ENCODE peak calls at places on chromosomes 13 and 19, in six cellular contexts. H is T-helper 1 cell; Z is AG09309; W is H54; V is stimulated activated CD4-positive, alpha-beta T cell treated with anti-CD3 and anti-CD28 coated beads, TNF-alpha, amount 100 ng/mL, for 4 hours; B is lung. L is an unnamed sample.

GRCh38 chr19:23698711-23699520 is 11.9 kb upstream of the ZNF675 start:
- DNase-seq in H (no peak), B (no peak), V (no peak), Z (no peak), W (peak), L (no peak)

GRCh38 chr13:24180743-24181384 is 20.3 kb downstream of the SPATA13 start:
- DNase-seq in H (no peak), Z (no peak), V (no peak), W (no peak), B (no peak), L (no peak)

GRCh38 chr13:48938308-48938943 is 37.3 kb upstream of the FNDC3A start:
- DNase-seq in W (no peak), B (no peak), V (no peak), H (peak), Z (no peak), L (no peak)

GRCh38 chr19:55304980-55305379 is 20.2 kb downstream of the TMEM150B start:
- DNase-seq in V (no peak), B (no peak), W (no peak), H (no peak), Z (no peak), L (no peak)

GRCh38 chr19:41265376-41266153 is 1.4 kb downstream of the HNRNPUL1 start:
- DNase-seq in W (no peak), B (peak), H (peak), V (no peak), Z (no peak), L (no peak)

GRCh38 chr19:5718032-5718578 is 1.8 kb downstream of the LONP1 start:
- DNase-seq in H (peak), Z (no peak), W (no peak), V (no peak), B (no peak), L (no peak)

GRCh38 chr13:75485286-75486062 is 3.5 kb upstream of the TBC1D4 start:
- DNase-seq in B (no peak), W (no peak), Z (no peak), V (no peak), H (no peak), L (no peak)

GRCh38 chr19:49862411-49863253 is 4.7 kb downstream of the PNKP start:
- DNase-seq in V (no peak), B (no peak), H (no peak), W (no peak), Z (no peak), L (no peak)

GRCh38 chr19:2982983-2983350 is 5.6 kb downstream of the TLE6 start:
- DNase-seq in W (no peak), Z (no peak), V (no peak), H (no peak), B (peak), L (no peak)

GRCh38 chr19:35633727-35634440 is 5.0 kb downstream of the RBM42 start:
- DNase-seq in H (no peak), B (no peak), W (no peak), V (no peak), Z (no peak), L (no peak)